ENCODE peak calls at places on chromosomes 13 and 19, in six cellular contexts. Q is stimulated activated naive CD4-positive, alpha-beta T cell; H is activated naive CD4-positive, alpha-beta T cell treated with anti-CD3 and anti-CD28 coated beads, Interleukin-2, amount 50 U/mL, for 16 hours; D is occipital lobe; L is ecto neural progenitor cell; T is NCI-H510A treated with DMSO at 0.1 percent for 48 hours. W is an unnamed sample.
A peak's percentile ranks its signal among the peaks of the same experiment; 100 is the strongest.

GRCh38 chr19:10871711-10872550 is 578 bp downstream of the CARM1 start:
- DNase-seq in T (no peak), L (peak; percentile 77), Q (no peak), D (no peak), H (peak; percentile 42), W (no peak)

GRCh38 chr19:28486934-28487333 is 726.0 kb downstream of the UQCRFS1 start:
- DNase-seq in Q (no peak), H (no peak), D (no peak), T (no peak), L (no peak), W (no peak)

GRCh38 chr13:105979586-105979985 is 555.9 kb downstream of the EFNB2 start:
- DNase-seq in H (no peak), T (peak; percentile 28), Q (no peak), D (no peak), L (no peak), W (peak; percentile 17)

GRCh38 chr19:39828015-39828633 is 5.8 kb downstream of the DYRK1B start:
- DNase-seq in Q (no peak), L (no peak), H (no peak), D (no peak), T (no peak), W (no peak)

GRCh38 chr19:55251296-55252081 is 7.3 kb downstream of the PPP6R1 start:
- DNase-seq in Q (no peak), L (no peak), H (no peak), T (no peak), D (no peak), W (peak; percentile 27)

GRCh38 chr19:40702337-40703012 is 12.0 kb upstream of the NUMBL start:
- DNase-seq in T (no peak), L (peak; percentile 81), H (no peak), D (peak; percentile 50), Q (no peak), W (no peak)

GRCh38 chr13:114007566-114007965 is 33.7 kb upstream of the C13orf46 start:
- DNase-seq in H (no peak), Q (no peak), L (no peak), T (no peak), D (no peak), W (no peak)

GRCh38 chr13:110507678-110508381 is 53.7 kb downstream of the RAB20 start:
- DNase-seq in D (no peak), H (no peak), T (peak; percentile 60), Q (no peak), L (no peak), W (no peak)

GRCh38 chr19:38044267-38045111 is 137.5 kb downstream of the SIPA1L3 start:
- DNase-seq in D (no peak), L (no peak), T (no peak), H (no peak), Q (no peak), W (peak; percentile 63)

GRCh38 chr13:112525306-112525945 is 62.5 kb downstream of the TUBGCP3 start:
- DNase-seq in Q (no peak), L (no peak), D (no peak), H (no peak), T (no peak), W (no peak)

GRCh38 chr13:34587586-34587985 is 354.5 kb upstream of the NBEA start:
- DNase-seq in L (no peak), T (no peak), H (no peak), D (peak; percentile 15), Q (no peak), W (no peak)

GRCh38 chr19:1259206-1259872 is 9.8 kb upstream of the CIRBP start:
- DNase-seq in T (no peak), D (no peak), H (peak; percentile 68), Q (peak; percentile 75), L (peak; percentile 81), W (peak; percentile 82)

GRCh38 chr13:112521073-112521685 is 66.8 kb downstream of the TUBGCP3 start:
- DNase-seq in T (no peak), Q (no peak), D (no peak), L (no peak), H (no peak), W (no peak)

GRCh38 chr13:97028441-97029299 is 34.4 kb upstream of the OXGR1 start:
- DNase-seq in H (peak; percentile 30), L (peak; percentile 52), D (no peak), Q (no peak), T (peak; percentile 57), W (peak; percentile 76)

GRCh38 chr19:14433454-14434156 is 499 bp downstream of the PKN1 start:
- DNase-seq in Q (peak; percentile 57), H (peak; percentile 56), D (no peak), L (peak; percentile 60), T (peak; percentile 62), W (no peak)

GRCh38 chr19:4208385-4209094 is 20.8 kb upstream of the EBI3 start:
- DNase-seq in H (no peak), D (no peak), L (no peak), T (peak; percentile 75), Q (no peak), W (peak; percentile 68)

GRCh38 chr13:90947976-90948375 is 399.5 kb upstream of the MIR17HG start:
- DNase-seq in H (no peak), D (no peak), Q (no peak), T (no peak), L (no peak), W (no peak)

GRCh38 chr13:50829226-50829625 is 14.3 kb downstream of the DLEU7 start:
- DNase-seq in Q (no peak), T (no peak), H (no peak), D (no peak), L (no peak), W (no peak)

GRCh38 chr19:50333737-50334617 is 4.8 kb upstream of the KCNC3 start:
- DNase-seq in D (peak; percentile 84), H (peak; percentile 81), Q (no peak), L (peak; percentile 91), T (peak; percentile 89), W (no peak)

GRCh38 chr13:99059498-99060070 is 81.7 kb upstream of the DOCK9 start:
- DNase-seq in D (no peak), L (no peak), H (no peak), T (no peak), Q (no peak), W (no peak)

GRCh38 chr19:18203408-18203862 is 407 bp downstream of the RAB3A start:
- DNase-seq in H (peak; percentile 54), T (no peak), D (no peak), Q (no peak), L (no peak), W (no peak)

GRCh38 chr13:106499905-106500304 is 35.6 kb downstream of the EFNB2 start:
- DNase-seq in Q (no peak), T (peak; percentile 42), H (no peak), L (no peak), D (no peak), W (peak; percentile 38)

GRCh38 chr13:33537691-33538090 is 252.1 kb upstream of the STARD13 start:
- DNase-seq in T (no peak), Q (no peak), D (no peak), H (no peak), L (no peak), W (no peak)

GRCh38 chr19:18478545-18479311 is 40.8 kb upstream of the ISYNA1 start:
- DNase-seq in H (peak; percentile 32), L (no peak), Q (no peak), T (peak; percentile 13), D (no peak), W (peak; percentile 91)

GRCh38 chr13:44876782-44877324 is 112.4 kb downstream of the NUFIP1 start:
- DNase-seq in H (peak; percentile 15), D (no peak), T (no peak), Q (no peak), L (no peak), W (peak; percentile 23)

GRCh38 chr19:15331419-15332310 is 674 bp downstream of the BRD4 start:
- DNase-seq in L (peak; percentile 71), H (peak; percentile 70), D (peak; percentile 14), Q (peak; percentile 50), T (peak; percentile 15), W (peak; percentile 35)

GRCh38 chr19:45187421-45188100 is 9.0 kb downstream of the BLOC1S3 start:
- DNase-seq in T (peak; percentile 65), L (no peak), D (no peak), Q (peak; percentile 10), H (no peak), W (no peak)

GRCh38 chr19:56671613-56671994 is at the start of gene ZNF835:
- DNase-seq in D (peak; percentile 89), H (peak; percentile 86), Q (peak; percentile 17), L (no peak), T (peak; percentile 0), W (peak; percentile 58)

GRCh38 chr19:10419200-10419645 is 1.1 kb upstream of the PDE4A start:
- DNase-seq in H (peak; percentile 49), L (peak; percentile 62), T (no peak), D (no peak), Q (no peak), W (no peak)

GRCh38 chr13:61383101-61383500 is 32.5 kb downstream of the PCDH20 start:
- DNase-seq in L (no peak), Q (no peak), T (no peak), D (no peak), H (no peak), W (no peak)

GRCh38 chr19:47427241-47428176 is 8.2 kb upstream of the MEIS3 start:
- DNase-seq in T (peak; percentile 79), Q (peak; percentile 26), L (peak; percentile 90), D (no peak), H (peak; percentile 74), W (peak; percentile 60)

GRCh38 chr13:108495686-108496363 is 133.6 kb upstream of the MYO16 start:
- DNase-seq in Q (no peak), L (peak; percentile 69), H (no peak), T (no peak), D (no peak), W (no peak)

GRCh38 chr13:40974460-40975407 is 44.4 kb downstream of the ELF1 start:
- DNase-seq in T (no peak), D (no peak), H (peak; percentile 23), L (no peak), Q (peak; percentile 37), W (peak; percentile 84)

GRCh38 chr13:32829676-32830091 is 186.5 kb upstream of the KL start:
- DNase-seq in D (no peak), Q (no peak), L (no peak), H (no peak), T (no peak), W (peak; percentile 48)

GRCh38 chr13:102793583-102794355 is 5.0 kb downstream of the POGLUT2 start:
- DNase-seq in Q (no peak), H (no peak), L (no peak), T (no peak), D (no peak), W (no peak)

W was measured in cardiac fibroblast.